ENCODE peak calls at places on chromosome 20, in nine cellular contexts. One of them, this sample, is unnamed. For H3K36me3, the result is how much of the 10 kb centered on the place peaks cover.

GRCh38 chr20:56949318-56949717 is 317.1 kb downstream of the BMP7 start:
- DNase-seq in uterus: no peak
- DNase-seq in hepatocyte: no peak
- DNase-seq in colonic mucosa: no peak
- DNase-seq in ascending aorta: no peak
- DNase-seq in IMR-90: no peak
- DNase-seq in cardiac muscle cell: no peak
- DNase-seq in ovary: no peak
- DNase-seq in neural progenitor cell: no peak
- DNase-seq in this sample: no peak

GRCh38 chr20:8132632-8133587 is 844 bp downstream of the PLCB1 start:
- DNase-seq in cardiac muscle cell: peak
- DNase-seq in ascending aorta: peak
- DNase-seq in IMR-90: no peak
- DNase-seq in colonic mucosa: peak
- DNase-seq in ovary: peak
- DNase-seq in uterus: peak
- DNase-seq in neural progenitor cell: peak
- DNase-seq in hepatocyte: peak
- DNase-seq in this sample: no peak

GRCh38 chr20:35172434-35172806 is 548 bp downstream of the PROCR start:
- DNase-seq in cardiac muscle cell: no peak
- DNase-seq in IMR-90: no peak
- DNase-seq in ovary: no peak
- DNase-seq in neural progenitor cell: no peak
- DNase-seq in colonic mucosa: no peak
- DNase-seq in hepatocyte: no peak
- DNase-seq in ascending aorta: no peak
- DNase-seq in uterus: no peak
- DNase-seq in this sample: no peak

GRCh38 chr20:40695214-40695613 is 6.2 kb upstream of the MAFB start:
- DNase-seq in hepatocyte: no peak
- DNase-seq in IMR-90: no peak
- DNase-seq in ovary: no peak
- DNase-seq in neural progenitor cell: no peak
- DNase-seq in uterus: no peak
- DNase-seq in cardiac muscle cell: no peak
- DNase-seq in colonic mucosa: no peak
- DNase-seq in ascending aorta: no peak
- DNase-seq in this sample: no peak

GRCh38 chr20:16518068-16518783 is 55.0 kb downstream of the KIF16B start:
- DNase-seq in colonic mucosa: peak
- DNase-seq in cardiac muscle cell: peak
- DNase-seq in ascending aorta: no peak
- DNase-seq in hepatocyte: peak
- DNase-seq in ovary: no peak
- DNase-seq in uterus: no peak
- DNase-seq in neural progenitor cell: peak
- DNase-seq in IMR-90: peak
- DNase-seq in this sample: peak

GRCh38 chr20:40666336-40666735 is 22.7 kb downstream of the MAFB start:
- DNase-seq in neural progenitor cell: no peak
- DNase-seq in ovary: no peak
- DNase-seq in IMR-90: no peak
- DNase-seq in ascending aorta: no peak
- DNase-seq in colonic mucosa: no peak
- DNase-seq in uterus: no peak
- DNase-seq in hepatocyte: no peak
- DNase-seq in cardiac muscle cell: no peak
- DNase-seq in this sample: no peak

GRCh38 chr20:33277471-33278441 is 5.3 kb upstream of the BPIFB1 start:
- DNase-seq in ovary: no peak
- DNase-seq in neural progenitor cell: peak
- DNase-seq in colonic mucosa: no peak
- DNase-seq in IMR-90: no peak
- DNase-seq in uterus: no peak
- DNase-seq in cardiac muscle cell: peak
- DNase-seq in ascending aorta: no peak
- DNase-seq in hepatocyte: no peak
- DNase-seq in this sample: no peak

GRCh38 chr20:3616250-3616649 is 46.9 kb downstream of the GFRA4 start:
- DNase-seq in neural progenitor cell: peak
- DNase-seq in hepatocyte: no peak
- DNase-seq in uterus: no peak
- DNase-seq in IMR-90: peak
- DNase-seq in ovary: no peak
- DNase-seq in ascending aorta: no peak
- DNase-seq in colonic mucosa: no peak
- DNase-seq in cardiac muscle cell: peak
- DNase-seq in this sample: no peak

GRCh38 chr20:9417665-9418064 is 96.7 kb upstream of the LAMP5 start:
- DNase-seq in IMR-90: peak
- DNase-seq in colonic mucosa: no peak
- DNase-seq in uterus: no peak
- DNase-seq in cardiac muscle cell: peak
- DNase-seq in neural progenitor cell: no peak
- DNase-seq in ascending aorta: no peak
- DNase-seq in hepatocyte: no peak
- DNase-seq in ovary: no peak
- DNase-seq in this sample: peak

GRCh38 chr20:818001-818664 is 15.4 kb upstream of the FAM110A start:
- DNase-seq in cardiac muscle cell: no peak
- DNase-seq in hepatocyte: no peak
- DNase-seq in uterus: no peak
- DNase-seq in ovary: no peak
- DNase-seq in IMR-90: no peak
- DNase-seq in neural progenitor cell: no peak
- DNase-seq in colonic mucosa: no peak
- DNase-seq in ascending aorta: peak
- DNase-seq in this sample: peak

GRCh38 chr20:63819224-63819917 is 11.7 kb downstream of the ZBTB46 start:
- DNase-seq in neural progenitor cell: no peak
- DNase-seq in colonic mucosa: no peak
- DNase-seq in uterus: peak
- DNase-seq in ovary: peak
- DNase-seq in IMR-90: peak
- DNase-seq in cardiac muscle cell: peak
- DNase-seq in ascending aorta: no peak
- DNase-seq in hepatocyte: no peak
- DNase-seq in this sample: no peak

GRCh38 chr20:14062171-14062570 is 66.9 kb downstream of the MACROD2 start:
- DNase-seq in hepatocyte: no peak
- DNase-seq in IMR-90: no peak
- DNase-seq in ascending aorta: no peak
- DNase-seq in uterus: no peak
- DNase-seq in cardiac muscle cell: no peak
- DNase-seq in neural progenitor cell: no peak
- DNase-seq in ovary: no peak
- DNase-seq in colonic mucosa: no peak
- DNase-seq in this sample: no peak

GRCh38 chr20:22611636-22612035 is 27.3 kb upstream of the FOXA2 start:
- DNase-seq in IMR-90: no peak
- DNase-seq in hepatocyte: no peak
- DNase-seq in ascending aorta: no peak
- DNase-seq in ovary: no peak
- DNase-seq in colonic mucosa: no peak
- DNase-seq in neural progenitor cell: no peak
- DNase-seq in uterus: no peak
- DNase-seq in cardiac muscle cell: no peak
- DNase-seq in this sample: no peak

GRCh38 chr20:44848254-44849015 is 37.1 kb upstream of the YWHAB start:
- DNase-seq in colonic mucosa: no peak
- DNase-seq in ovary: no peak
- DNase-seq in cardiac muscle cell: no peak
- DNase-seq in IMR-90: no peak
- DNase-seq in neural progenitor cell: no peak
- DNase-seq in ascending aorta: no peak
- DNase-seq in uterus: no peak
- DNase-seq in hepatocyte: no peak
- DNase-seq in this sample: peak

DNA sequence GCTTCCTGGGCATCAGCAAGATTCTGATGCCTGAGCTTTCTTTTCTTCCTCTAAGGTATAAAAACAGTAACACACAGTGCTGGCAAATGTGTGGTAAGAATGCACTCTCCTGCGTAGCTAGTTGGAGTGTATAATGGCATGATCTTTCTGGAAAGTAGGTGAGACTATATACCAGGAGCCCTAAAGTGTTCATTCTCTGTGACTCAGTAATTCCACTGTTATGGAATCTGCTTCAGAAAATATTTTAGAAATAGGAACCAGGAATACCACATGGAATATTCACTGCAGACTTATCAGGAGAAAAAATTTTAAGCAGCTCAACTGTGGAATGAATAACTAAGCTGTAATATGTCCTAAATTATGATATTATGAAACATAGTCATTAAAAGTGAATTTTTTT is 16.9 kb upstream of the CSE1L start:
- DNase-seq in ovary: no peak
- DNase-seq in neural progenitor cell: no peak
- DNase-seq in cardiac muscle cell: peak
- DNase-seq in ascending aorta: no peak
- DNase-seq in IMR-90: peak
- DNase-seq in colonic mucosa: no peak
- DNase-seq in hepatocyte: no peak
- DNase-seq in uterus: no peak
- DNase-seq in this sample: no peak
- TF ChIP-seq CTCF in ovary: no peak
- TF ChIP-seq CTCF in neural progenitor cell: no peak
- TF ChIP-seq CTCF in cardiac muscle cell: no peak
- TF ChIP-seq CTCF in ascending aorta: no peak
- TF ChIP-seq CTCF in IMR-90: no peak
- TF ChIP-seq CTCF in colonic mucosa: no peak
- TF ChIP-seq CTCF in hepatocyte: no peak
- TF ChIP-seq CTCF in uterus: no peak
- TF ChIP-seq CTCF in this sample: no peak

GRCh38 chr20:48474022-48474421 is 353.8 kb downstream of the PREX1 start:
- DNase-seq in IMR-90: no peak
- DNase-seq in neural progenitor cell: no peak
- DNase-seq in ovary: no peak
- DNase-seq in uterus: no peak
- DNase-seq in ascending aorta: no peak
- DNase-seq in hepatocyte: no peak
- DNase-seq in cardiac muscle cell: no peak
- DNase-seq in colonic mucosa: no peak
- DNase-seq in this sample: no peak
- H3K4me3 ChIP-seq in IMR-90: no peak
- H3K4me3 ChIP-seq in neural progenitor cell: no peak
- H3K4me3 ChIP-seq in ovary: no peak
- H3K4me3 ChIP-seq in uterus: no peak
- H3K4me3 ChIP-seq in ascending aorta: no peak
- H3K4me3 ChIP-seq in hepatocyte: no peak
- H3K4me3 ChIP-seq in cardiac muscle cell: no peak
- H3K4me3 ChIP-seq in colonic mucosa: no peak
- H3K4me3 ChIP-seq in this sample: no peak

GRCh38 chr20:31717478-31717946 is 5.2 kb downstream of the BCL2L1 start:
- DNase-seq in uterus: no peak
- DNase-seq in IMR-90: no peak
- DNase-seq in ovary: no peak
- DNase-seq in ascending aorta: no peak
- DNase-seq in cardiac muscle cell: no peak
- DNase-seq in neural progenitor cell: no peak
- DNase-seq in hepatocyte: no peak
- DNase-seq in colonic mucosa: no peak
- DNase-seq in this sample: no peak
- H3K36me3 ChIP-seq in uterus: under half
- H3K36me3 ChIP-seq in IMR-90: under half
- H3K36me3 ChIP-seq in ovary: under half
- H3K36me3 ChIP-seq in ascending aorta: under half
- H3K36me3 ChIP-seq in cardiac muscle cell: under half
- H3K36me3 ChIP-seq in neural progenitor cell: under half
- H3K36me3 ChIP-seq in hepatocyte: under half
- H3K36me3 ChIP-seq in colonic mucosa: under half
- H3K36me3 ChIP-seq in this sample: under half

DNA sequence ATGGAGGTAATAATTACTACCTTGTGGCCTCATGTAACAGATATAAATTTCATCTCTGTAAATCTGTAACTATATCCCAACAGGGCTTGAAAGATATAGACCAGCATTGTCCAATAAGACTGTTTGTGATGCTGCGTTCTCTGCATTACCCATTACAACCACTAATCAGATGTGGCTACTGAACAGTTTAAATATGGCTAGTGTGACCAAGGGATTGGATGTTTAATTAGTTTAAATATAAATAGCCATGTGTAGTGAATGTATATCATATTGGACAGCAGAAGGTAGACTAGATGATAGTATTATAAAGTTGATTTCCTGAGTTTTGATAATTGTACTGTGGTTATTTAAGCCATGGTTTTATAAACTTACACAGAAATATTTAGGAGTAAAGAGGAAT is 27.8 kb upstream of the JAG1 start:
- DNase-seq in cardiac muscle cell: no peak
- DNase-seq in ovary: no peak
- DNase-seq in uterus: no peak
- DNase-seq in IMR-90: no peak
- DNase-seq in hepatocyte: no peak
- DNase-seq in colonic mucosa: no peak
- DNase-seq in neural progenitor cell: no peak
- DNase-seq in ascending aorta: no peak
- DNase-seq in this sample: no peak
- TF ChIP-seq CTCF in cardiac muscle cell: no peak
- TF ChIP-seq CTCF in ovary: no peak
- TF ChIP-seq CTCF in uterus: no peak
- TF ChIP-seq CTCF in IMR-90: no peak
- TF ChIP-seq CTCF in hepatocyte: no peak
- TF ChIP-seq CTCF in colonic mucosa: no peak
- TF ChIP-seq CTCF in neural progenitor cell: no peak
- TF ChIP-seq CTCF in ascending aorta: no peak
- TF ChIP-seq CTCF in this sample: no peak

This sample was measured in bronchial epithelial cell.